ENCODE peak calls at places on chromosomes 7 and 10, in five cellular contexts. Z is K562, R is HepG2, U is HCT116, N is H1. Y is an unnamed sample.

GRCh38 chr10:129777687-129778086 is 186.4 kb downstream of the EBF3 start:
- DNase-seq in Z (no peak), R (no peak), U (no peak), N (no peak), Y (no peak)

GRCh38 chr10:129031233-129032150 is 435.5 kb upstream of the MGMT start:
- DNase-seq in Z (peak; percentile 66), R (peak; percentile 15), U (no peak), N (peak; percentile 39), Y (peak; percentile 55)

GRCh38 chr10:17074548-17074860 is 55.1 kb downstream of the CUBN start:
- DNase-seq in Z (no peak), R (no peak), U (no peak), N (no peak), Y (no peak)

GRCh38 chr7:23287612-23288011 is 11.5 kb upstream of the MALSU1 start:
- DNase-seq in Z (no peak), R (peak; percentile 23), U (no peak), N (no peak), Y (no peak)

GRCh38 chr7:155521743-155522398 is 24.5 kb downstream of the CNPY1 start:
- DNase-seq in Z (no peak), R (no peak), U (no peak), N (no peak), Y (no peak)

GRCh38 chr10:43305881-43306280 is 39.0 kb upstream of the RASGEF1A start:
- DNase-seq in Z (no peak), R (no peak), U (no peak), N (no peak), Y (no peak)

GRCh38 chr10:117175901-117176534 is 21.3 kb upstream of the KCNK18 start:
- DNase-seq in Z (peak; percentile 58), R (peak; percentile 56), U (peak; percentile 75), N (peak; percentile 50), Y (peak; percentile 51)

GRCh38 chr7:158646766-158647474 is 57.7 kb downstream of the NCAPG2 start:
- DNase-seq in Z (no peak), R (peak; percentile 39), U (no peak), N (no peak), Y (peak; percentile 33)

GRCh38 chr10:129057856-129058663 is 409.0 kb upstream of the MGMT start:
- DNase-seq in Z (no peak), R (no peak), U (no peak), N (no peak), Y (no peak)

GRCh38 chr10:73262105-73262730 is 9.8 kb upstream of the MRPS16 start:
- DNase-seq in Z (peak; percentile 27), R (peak; percentile 52), U (peak; percentile 89), N (no peak), Y (no peak)

GRCh38 chr10:78991187-78991586 is 77.6 kb upstream of the ZMIZ1 start:
- DNase-seq in Z (no peak), R (no peak), U (no peak), N (no peak), Y (no peak)

GRCh38 chr10:28171468-28172235 is 131.2 kb downstream of the MPP7 start:
- DNase-seq in Z (no peak), R (no peak), U (no peak), N (no peak), Y (no peak)

GRCh38 chr10:91250341-91250740 is 29.9 kb downstream of the PCGF5 start:
- DNase-seq in Z (no peak), R (no peak), U (no peak), N (no peak), Y (no peak)

GRCh38 chr7:148697256-148697841 is 1.4 kb upstream of the CUL1 start:
- DNase-seq in Z (no peak), R (no peak), U (no peak), N (no peak), Y (no peak)

GRCh38 chr10:126302831-126303230 is 85.4 kb downstream of the ADAM12 start:
- DNase-seq in Z (no peak), R (no peak), U (no peak), N (no peak), Y (no peak)

GRCh38 chr7:47480576-47481538 is 101.1 kb downstream of the TNS3 start:
- DNase-seq in Z (no peak), R (no peak), U (no peak), N (peak; percentile 62), Y (no peak)

GRCh38 chr10:852386-852785 is 79.1 kb downstream of the LARP4B start:
- DNase-seq in Z (no peak), R (peak; percentile 14), U (no peak), N (no peak), Y (no peak)

GRCh38 chr7:114944742-114945625 is 23.1 kb downstream of the MDFIC start:
- DNase-seq in Z (no peak), R (no peak), U (no peak), N (no peak), Y (no peak)

GRCh38 chr10:113681533-113682470 is 2.1 kb downstream of the CASP7 start:
- DNase-seq in Z (no peak), R (no peak), U (no peak), N (no peak), Y (no peak)

GRCh38 chr10:6532321-6532720 is 47.8 kb downstream of the PRKCQ start:
- DNase-seq in Z (no peak), R (no peak), U (no peak), N (no peak), Y (no peak)

GRCh38 chr7:112485766-112486165 is 5.0 kb downstream of the LSMEM1 start:
- DNase-seq in Z (no peak), R (no peak), U (no peak), N (no peak), Y (no peak)

GRCh38 chr10:69332278-69333010 is 54.1 kb downstream of the HK1 start:
- DNase-seq in Z (no peak), R (no peak), U (no peak), N (no peak), Y (no peak)

GRCh38 chr10:59708816-59709471 is 706 bp downstream of the SLC16A9 start:
- DNase-seq in Z (peak; percentile 23), R (no peak), U (no peak), N (no peak), Y (peak; percentile 53)

GRCh38 chr7:84249651-84250050 is 55.1 kb upstream of the SEMA3A start:
- DNase-seq in Z (no peak), R (no peak), U (no peak), N (no peak), Y (no peak)

GRCh38 chr10:99709480-99710229 is 22.3 kb downstream of the COX15 start:
- DNase-seq in Z (peak; percentile 8), R (no peak), U (no peak), N (no peak), Y (no peak)

GRCh38 chr7:132687981-132688383 is 111.7 kb upstream of the PLXNA4 start:
- DNase-seq in Z (no peak), R (no peak), U (no peak), N (peak; percentile 39), Y (no peak)

GRCh38 chr7:41637051-41637450 is 65.8 kb downstream of the INHBA start:
- DNase-seq in Z (no peak), R (no peak), U (no peak), N (no peak), Y (no peak)

GRCh38 chr7:6228363-6228762 is 44.1 kb downstream of the CYTH3 start:
- DNase-seq in Z (peak; percentile 59), R (no peak), U (no peak), N (no peak), Y (no peak)

GRCh38 chr10:121498071-121498470 is 100.2 kb downstream of the FGFR2 start:
- DNase-seq in Z (no peak), R (no peak), U (no peak), N (no peak), Y (no peak)

GRCh38 chr7:17408904-17409290 is 110.4 kb downstream of the AHR start:
- DNase-seq in Z (no peak), R (no peak), U (no peak), N (no peak), Y (no peak)

GRCh38 chr7:95621404-95621803 is 25.1 kb upstream of the PDK4 start:
- DNase-seq in Z (no peak), R (no peak), U (no peak), N (no peak), Y (no peak)

GRCh38 chr10:3931901-3932300 is 146.9 kb upstream of the KLF6 start:
- DNase-seq in Z (no peak), R (no peak), U (no peak), N (no peak), Y (no peak)

GRCh38 chr10:3932597-3933380 is 147.8 kb upstream of the KLF6 start:
- DNase-seq in Z (no peak), R (no peak), U (no peak), N (no peak), Y (no peak)

GRCh38 chr10:3933733-3934132 is 148.7 kb upstream of the KLF6 start:
- DNase-seq in Z (no peak), R (no peak), U (no peak), N (no peak), Y (no peak)

GRCh38 chr10:3928569-3928968 is 143.6 kb upstream of the KLF6 start:
- DNase-seq in Z (no peak), R (no peak), U (no peak), N (no peak), Y (no peak)

GRCh38 chr10:3931224-3931623 is 146.2 kb upstream of the KLF6 start:
- DNase-seq in Z (no peak), R (no peak), U (no peak), N (no peak), Y (no peak)
- TF ChIP-seq JUND in Z (no peak), R (no peak), U (no peak), N (no peak), Y (no peak)

DNA sequence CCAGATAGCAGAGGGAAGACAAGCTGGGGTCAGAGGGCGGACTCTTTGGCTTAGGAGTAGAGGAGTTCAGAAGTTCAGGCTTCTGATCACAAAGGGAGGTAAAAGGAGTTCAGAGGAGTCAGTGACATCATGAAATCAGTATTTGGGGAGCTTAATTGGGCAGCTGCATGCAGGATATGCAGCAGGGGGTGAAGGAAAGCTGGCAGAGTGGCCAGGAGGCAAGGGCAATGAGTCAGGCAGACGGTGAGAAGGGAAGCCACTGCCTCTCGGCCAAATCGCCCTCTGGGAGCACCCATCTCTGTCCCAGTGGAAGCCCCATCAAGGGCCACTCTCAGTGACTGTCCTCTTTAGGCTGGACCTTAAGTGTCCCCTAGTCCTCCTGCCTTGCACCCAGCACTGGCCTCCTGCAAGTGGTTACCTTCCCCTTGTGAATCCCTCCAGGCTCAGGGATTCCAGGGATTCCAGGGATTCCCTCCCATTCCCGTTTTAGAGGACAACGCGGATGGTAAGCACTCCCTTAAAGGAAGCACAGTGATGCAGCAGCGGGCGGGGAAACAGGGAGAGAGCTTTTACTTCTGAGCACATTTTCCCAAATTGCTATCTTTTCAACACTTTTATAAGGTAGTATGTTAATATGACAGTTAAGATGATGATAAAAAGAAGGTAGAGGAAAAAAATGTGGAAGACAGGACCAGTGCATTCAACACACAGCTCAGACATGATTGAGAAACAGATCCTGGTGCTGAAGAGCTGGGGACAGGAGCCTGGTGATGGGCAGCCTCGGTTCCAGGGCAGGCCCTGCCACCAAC is 72.6 kb downstream of the KCNMA1 start:
- DNase-seq in Z (no peak), R (no peak), U (no peak), N (peak; percentile 82), Y (no peak)
- TF ChIP-seq JUND in Z (no peak), R (no peak), U (peak; percentile 43), N (no peak), Y (no peak)

GRCh38 chr10:22315455-22316285 is 518 bp upstream of the COMMD3 start:
- DNase-seq in Z (peak; percentile 21), R (no peak), U (no peak), N (no peak), Y (peak; percentile 39)
- TF ChIP-seq JUND in Z (no peak), R (no peak), U (no peak), N (no peak), Y (no peak)

GRCh38 chr7:81983421-81983820 is 213.6 kb upstream of the HGF start:
- DNase-seq in Z (no peak), R (no peak), U (no peak), N (no peak), Y (no peak)

GRCh38 chr7:81990395-81990794 is 220.5 kb upstream of the HGF start:
- DNase-seq in Z (no peak), R (no peak), U (peak; percentile 12), N (no peak), Y (no peak)

GRCh38 chr7:81986745-81987470 is 217.1 kb upstream of the HGF start:
- DNase-seq in Z (no peak), R (no peak), U (no peak), N (no peak), Y (no peak)
- TF ChIP-seq JUND in Z (no peak), R (no peak), U (no peak), N (no peak), Y (no peak)